ENCODE peak calls at places on chromosomes 4 and X, in four cellular contexts. W is fibroblast of lung, H is BE2C, M is A549. Q is an unnamed sample.

GRCh38 chrX:18390941-18391538 is 34.4 kb upstream of the CDKL5 start:
- DNase-seq in M (peak), H (peak), W (peak), Q (peak)

GRCh38 chr4:158599150-158599549 is 72.5 kb downstream of the C4orf46 start:
- DNase-seq in H (no peak), W (no peak), M (no peak), Q (no peak)

GRCh38 chrX:38311743-38312142 is 15.6 kb downstream of the RPGR start:
- DNase-seq in W (no peak), H (no peak), M (no peak), Q (no peak)

GRCh38 chr4:123892368-123892961 is 495.9 kb downstream of the SPRY1 start:
- DNase-seq in M (no peak), W (no peak), H (no peak), Q (no peak)

GRCh38 chrX:13652256-13653021 is 502 bp upstream of the TCEANC start:
- DNase-seq in M (peak), W (peak), H (no peak), Q (no peak)

GRCh38 chrX:66676990-66677389 is 38.1 kb upstream of the EDA2R start:
- DNase-seq in H (no peak), M (no peak), W (peak), Q (no peak)

GRCh38 chrX:25020391-25021131 is 4.8 kb upstream of the ARX start:
- DNase-seq in H (peak), M (no peak), W (no peak), Q (no peak)

GRCh38 chrX:1035206-1035605 is 177.2 kb downstream of the CRLF2 start:
- DNase-seq in H (no peak), M (no peak), W (no peak), Q (no peak)

GRCh38 chr4:146235654-146236570 is 21.6 kb downstream of the REELD1 start:
- DNase-seq in W (no peak), M (no peak), H (no peak), Q (no peak)

GRCh38 chr4:2061208-2062131 is 2.3 kb downstream of the NAT8L start:
- DNase-seq in W (no peak), H (no peak), M (no peak), Q (no peak)

GRCh38 chr4:2059034-2059725 is at the start of gene NAT8L:
- DNase-seq in H (peak), W (no peak), M (peak), Q (no peak)

GRCh38 chr4:2059726-2060577 is 825 bp downstream of the NAT8L start:
- DNase-seq in M (no peak), W (no peak), H (peak), Q (peak)

GRCh38 chr4:2062168-2062807 is 3.2 kb downstream of the NAT8L start:
- DNase-seq in W (no peak), H (no peak), M (no peak), Q (peak)

GRCh38 chr4:2060578-2061207 is 1.6 kb downstream of the NAT8L start:
- DNase-seq in H (peak), W (no peak), M (no peak), Q (peak)
- TF ChIP-seq CTCF in H (no peak), W (no peak), M (no peak), Q (no peak)

DNA sequence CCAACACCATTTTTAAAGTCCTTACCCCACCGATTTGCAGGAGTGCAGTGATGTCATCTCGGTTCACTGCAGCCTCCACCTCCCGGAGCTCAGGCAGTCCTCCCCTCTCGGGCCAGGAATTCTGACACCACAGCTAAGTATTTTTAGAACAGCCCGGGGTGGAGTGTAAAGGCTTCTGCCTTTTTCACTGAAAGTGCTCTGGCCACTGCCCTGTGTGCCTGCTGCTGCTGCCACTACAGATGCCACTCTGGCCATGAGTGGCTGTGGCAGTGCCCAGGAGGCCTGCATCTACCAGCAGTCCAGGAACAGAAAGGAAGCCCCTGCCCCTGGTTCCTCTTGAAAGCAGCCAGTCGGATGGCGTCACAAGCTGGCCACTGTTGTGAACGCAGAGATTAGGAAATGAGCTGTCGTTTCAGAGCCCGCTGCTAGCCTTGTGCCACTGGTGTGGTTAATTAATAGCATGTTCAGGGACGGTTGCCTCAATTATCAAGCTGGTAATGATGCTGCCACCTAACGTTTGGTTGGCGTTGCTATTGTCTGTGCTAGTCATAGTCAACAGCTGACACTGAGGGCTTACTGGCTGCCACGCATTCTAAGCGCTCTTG is 23.6 kb upstream of the TBC1D14 start:
- DNase-seq in M (peak), W (peak), H (no peak), Q (no peak)
- TF ChIP-seq CTCF in M (peak), W (peak), H (peak), Q (no peak)

DNA sequence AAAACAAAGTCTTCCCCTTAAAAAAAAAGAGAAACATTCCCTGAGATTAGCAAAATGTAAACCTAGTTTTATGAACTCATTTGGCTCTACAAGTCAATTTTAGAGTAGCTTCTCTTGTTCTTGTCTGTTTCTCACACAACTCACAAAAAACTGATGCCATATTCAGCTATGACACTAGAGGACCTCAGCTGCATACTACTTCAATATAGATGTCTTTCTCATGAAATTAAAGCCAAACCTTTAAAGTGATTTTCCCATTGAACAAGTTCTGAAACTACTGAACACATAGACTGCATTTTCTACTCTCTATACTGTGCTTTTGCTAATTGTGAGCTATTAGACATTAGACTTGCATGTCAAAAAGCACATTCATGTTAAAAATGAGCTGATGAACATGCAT is 49.8 kb downstream of the TBCK start:
- DNase-seq in H (no peak), M (peak), W (peak), Q (no peak)
- TF ChIP-seq CTCF in H (peak), M (peak), W (peak), Q (no peak)

GRCh38 chrX:32483534-32484136 is 727.7 kb downstream of the DMD start:
- DNase-seq in H (no peak), M (no peak), W (peak), Q (no peak)
- TF ChIP-seq CTCF in H (no peak), M (no peak), W (peak), Q (peak)

GRCh38 chr4:163535657-163536056 is 41.2 kb downstream of the TMA16 start:
- DNase-seq in M (no peak), H (no peak), W (no peak), Q (no peak)
- TF ChIP-seq CTCF in M (no peak), H (peak), W (peak), Q (no peak)

GRCh38 chrX:68196939-68197791 is 236.1 kb downstream of the OPHN1 start:
- DNase-seq in M (peak), H (peak), W (peak), Q (no peak)
- TF ChIP-seq CTCF in M (peak), H (peak), W (peak), Q (peak)

GRCh38 chr4:48190839-48191238 is 56.8 kb upstream of the TXK start:
- DNase-seq in H (no peak), M (no peak), W (no peak), Q (no peak)
- TF ChIP-seq CTCF in H (no peak), M (no peak), W (no peak), Q (no peak)

GRCh38 chr4:1797861-1798529 is 4.9 kb downstream of the FGFR3 start:
- DNase-seq in W (no peak), H (no peak), M (no peak), Q (no peak)
- TF ChIP-seq CTCF in W (no peak), H (no peak), M (no peak), Q (no peak)

DNA sequence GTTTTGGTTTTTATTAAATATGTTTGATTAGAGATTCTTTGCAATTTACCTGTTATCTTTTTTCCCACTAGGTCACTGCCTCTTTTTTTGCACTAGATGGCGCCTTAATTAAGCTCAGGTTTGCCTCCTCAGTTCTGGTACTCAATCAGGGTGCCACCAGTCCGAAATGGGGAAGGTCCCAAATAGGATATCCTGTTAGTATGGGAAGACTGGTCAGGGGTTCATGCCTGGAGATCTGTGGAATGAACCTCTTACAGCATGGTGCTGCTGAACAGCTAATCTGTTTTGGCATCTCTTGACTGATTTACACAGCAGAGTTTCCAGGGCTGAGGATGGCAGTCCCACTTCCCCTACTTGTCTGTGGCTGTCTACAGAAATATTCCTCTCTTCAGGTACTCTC is 24.2 kb upstream of the VSIG1 start:
- DNase-seq in M (peak), W (peak), H (no peak), Q (no peak)
- TF ChIP-seq CTCF in M (peak), W (peak), H (peak), Q (no peak)